ENCODE peak calls at places on chromosomes 2 and 18, in ten cellular contexts. T, A, L, W, Z, D, O, U, N and E are unnamed samples.

GRCh38 chr18:50611529-50611941 is 51.6 kb downstream of the MAPK4 start:
- DNase-seq in T (peak), A (no peak), L (no peak), W (no peak), Z (no peak), D (no peak), O (no peak), U (peak), N (no peak), E (no peak)

GRCh38 chr2:119259296-119259860 is 35.7 kb downstream of the STEAP3 start:
- DNase-seq in T (peak), A (no peak), L (no peak), W (peak), Z (no peak), D (no peak), O (no peak), U (no peak), N (no peak), E (no peak)

GRCh38 chr2:163808406-163808805 is 72.6 kb upstream of the FIGN start:
- DNase-seq in T (peak), A (no peak), L (no peak), W (peak), Z (no peak), D (no peak), O (no peak), U (no peak), N (no peak), E (no peak)

GRCh38 chr2:9763356-9764152 is 79.7 kb upstream of the TAF1B start:
- DNase-seq in T (no peak), A (no peak), L (peak), W (no peak), Z (no peak), D (no peak), O (no peak), U (peak), N (peak), E (no peak)

GRCh38 chr2:7593286-7593685 is 676.1 kb downstream of the RNF144A start:
- DNase-seq in T (no peak), A (no peak), L (no peak), W (no peak), Z (no peak), D (no peak), O (no peak), U (no peak), N (no peak), E (no peak)

GRCh38 chr18:9902832-9903231 is 11.0 kb upstream of the VAPA start:
- DNase-seq in T (peak), A (no peak), L (peak), W (peak), Z (no peak), D (no peak), O (no peak), U (no peak), N (no peak), E (no peak)

GRCh38 chr2:38534746-38535403 is 67.9 kb downstream of the HNRNPLL start:
- DNase-seq in T (no peak), A (no peak), L (peak), W (no peak), Z (peak), D (no peak), O (no peak), U (no peak), N (no peak), E (no peak)

GRCh38 chr2:159091981-159092380 is 123.5 kb downstream of the TANC1 start:
- DNase-seq in T (no peak), A (no peak), L (no peak), W (peak), Z (no peak), D (no peak), O (no peak), U (no peak), N (no peak), E (no peak)

GRCh38 chr2:12534646-12535263 is 182.0 kb upstream of the TRIB2 start:
- DNase-seq in T (no peak), A (no peak), L (peak), W (peak), Z (peak), D (no peak), O (no peak), U (peak), N (no peak), E (no peak)

GRCh38 chr18:13725566-13726227 is 661 bp downstream of the FAM210A start:
- DNase-seq in T (no peak), A (no peak), L (no peak), W (peak), Z (no peak), D (no peak), O (no peak), U (no peak), N (no peak), E (no peak)

GRCh38 chr18:2846241-2846637 is 567 bp upstream of the EMILIN2 start:
- DNase-seq in T (peak), A (no peak), L (peak), W (peak), Z (no peak), D (peak), O (no peak), U (peak), N (peak), E (no peak)

GRCh38 chr2:27966466-27966865 is 75.9 kb downstream of the BABAM2 start:
- DNase-seq in T (no peak), A (no peak), L (peak), W (peak), Z (peak), D (no peak), O (no peak), U (no peak), N (no peak), E (no peak)

GRCh38 chr2:233049194-233049761 is 10.9 kb upstream of the INPP5D start:
- DNase-seq in T (peak), A (no peak), L (no peak), W (no peak), Z (no peak), D (peak), O (no peak), U (no peak), N (no peak), E (no peak)

GRCh38 chr2:180960982-180961381 is 19.4 kb upstream of the UBE2E3 start:
- DNase-seq in T (no peak), A (no peak), L (no peak), W (no peak), Z (no peak), D (no peak), O (no peak), U (no peak), N (no peak), E (no peak)

GRCh38 chr2:169964740-169965139 is 137.5 kb downstream of the UBR3 start:
- DNase-seq in T (no peak), A (no peak), L (no peak), W (peak), Z (no peak), D (no peak), O (no peak), U (no peak), N (no peak), E (no peak)

GRCh38 chr2:28649481-28650260 is 102.0 kb upstream of the PPP1CB start:
- DNase-seq in T (no peak), A (no peak), L (peak), W (no peak), Z (no peak), D (no peak), O (no peak), U (peak), N (no peak), E (no peak)

GRCh38 chr18:46422552-46423055 is 234.4 kb downstream of the LOXHD1 start:
- DNase-seq in T (peak), A (no peak), L (no peak), W (no peak), Z (no peak), D (no peak), O (no peak), U (no peak), N (no peak), E (no peak)

GRCh38 chr2:197952540-197953202 is 148.3 kb downstream of the PLCL1 start:
- DNase-seq in T (no peak), A (no peak), L (no peak), W (peak), Z (no peak), D (no peak), O (no peak), U (no peak), N (no peak), E (no peak)

GRCh38 chr2:171260471-171261424 is 100.1 kb upstream of the TLK1 start:
- DNase-seq in T (peak), A (no peak), L (peak), W (no peak), Z (no peak), D (no peak), O (no peak), U (no peak), N (no peak), E (no peak)

GRCh38 chr2:241841181-241842066 is 17.3 kb downstream of the PDCD1 start:
- DNase-seq in T (peak), A (no peak), L (no peak), W (no peak), Z (no peak), D (peak), O (no peak), U (no peak), N (peak), E (no peak)

GRCh38 chr2:100297511-100297910 is 24.8 kb downstream of the LONRF2 start:
- DNase-seq in T (no peak), A (no peak), L (no peak), W (no peak), Z (no peak), D (no peak), O (no peak), U (no peak), N (no peak), E (no peak)

GRCh38 chr2:109027702-109028101 is 38.7 kb upstream of the EDAR start:
- DNase-seq in T (peak), A (no peak), L (no peak), W (no peak), Z (no peak), D (no peak), O (no peak), U (no peak), N (peak), E (no peak)

GRCh38 chr18:12026562-12026961 is 45.3 kb downstream of the IMPA2 start:
- DNase-seq in T (no peak), A (no peak), L (no peak), W (no peak), Z (no peak), D (no peak), O (no peak), U (no peak), N (peak), E (no peak)

GRCh38 chr2:28406276-28407096 is 13.8 kb downstream of the FOSL2 start:
- DNase-seq in T (no peak), A (no peak), L (peak), W (peak), Z (no peak), D (peak), O (no peak), U (peak), N (no peak), E (no peak)

GRCh38 chr2:98122524-98122923 is 35.6 kb downstream of the VWA3B start:
- DNase-seq in T (no peak), A (no peak), L (no peak), W (no peak), Z (no peak), D (no peak), O (no peak), U (no peak), N (no peak), E (no peak)

GRCh38 chr2:146240376-146240775 is 1604.5 kb upstream of the ACVR2A start:
- DNase-seq in T (peak), A (no peak), L (peak), W (no peak), Z (no peak), D (no peak), O (no peak), U (peak), N (no peak), E (no peak)

GRCh38 chr2:165568361-165568760 is 98.9 kb downstream of the CSRNP3 start:
- DNase-seq in T (no peak), A (no peak), L (no peak), W (no peak), Z (no peak), D (no peak), O (no peak), U (no peak), N (no peak), E (no peak)

GRCh38 chr18:32056613-32057358 is 34.9 kb upstream of the RNF138 start:
- DNase-seq in T (no peak), A (no peak), L (no peak), W (no peak), Z (no peak), D (no peak), O (no peak), U (no peak), N (no peak), E (no peak)

GRCh38 chr2:183868707-183869106 is 729.6 kb upstream of the ZNF804A start:
- DNase-seq in T (no peak), A (no peak), L (no peak), W (peak), Z (no peak), D (no peak), O (no peak), U (peak), N (no peak), E (no peak)

GRCh38 chr2:181682795-181683517 is 2.6 kb upstream of the NEUROD1 start:
- DNase-seq in T (peak), A (no peak), L (peak), W (no peak), Z (no peak), D (no peak), O (no peak), U (no peak), N (no peak), E (peak)

GRCh38 chr2:100877555-100877954 is 57.6 kb downstream of the NPAS2 start:
- DNase-seq in T (peak), A (no peak), L (peak), W (peak), Z (no peak), D (no peak), O (no peak), U (peak), N (no peak), E (no peak)

GRCh38 chr2:25453199-25453903 is 111.6 kb upstream of the DNMT3A start:
- DNase-seq in T (no peak), A (no peak), L (peak), W (no peak), Z (no peak), D (no peak), O (no peak), U (peak), N (no peak), E (no peak)

GRCh38 chr2:21326152-21326551 is 202.4 kb downstream of the TDRD15 start:
- DNase-seq in T (peak), A (no peak), L (no peak), W (no peak), Z (no peak), D (no peak), O (no peak), U (no peak), N (no peak), E (no peak)
- TF ChIP-seq CTCF in T (peak), A (no peak), L (no peak), W (no peak), Z (no peak), D (no peak), O (no peak), U (no peak), N (no peak), E (no peak)

GRCh38 chr2:219405451-219405850 is 12.7 kb upstream of the DES start:
- DNase-seq in T (peak), A (no peak), L (peak), W (no peak), Z (no peak), D (no peak), O (no peak), U (no peak), N (no peak), E (peak)
- TF ChIP-seq CTCF in T (peak), A (no peak), L (no peak), W (peak), Z (peak), D (no peak), O (peak), U (no peak), N (no peak), E (peak)

DNA sequence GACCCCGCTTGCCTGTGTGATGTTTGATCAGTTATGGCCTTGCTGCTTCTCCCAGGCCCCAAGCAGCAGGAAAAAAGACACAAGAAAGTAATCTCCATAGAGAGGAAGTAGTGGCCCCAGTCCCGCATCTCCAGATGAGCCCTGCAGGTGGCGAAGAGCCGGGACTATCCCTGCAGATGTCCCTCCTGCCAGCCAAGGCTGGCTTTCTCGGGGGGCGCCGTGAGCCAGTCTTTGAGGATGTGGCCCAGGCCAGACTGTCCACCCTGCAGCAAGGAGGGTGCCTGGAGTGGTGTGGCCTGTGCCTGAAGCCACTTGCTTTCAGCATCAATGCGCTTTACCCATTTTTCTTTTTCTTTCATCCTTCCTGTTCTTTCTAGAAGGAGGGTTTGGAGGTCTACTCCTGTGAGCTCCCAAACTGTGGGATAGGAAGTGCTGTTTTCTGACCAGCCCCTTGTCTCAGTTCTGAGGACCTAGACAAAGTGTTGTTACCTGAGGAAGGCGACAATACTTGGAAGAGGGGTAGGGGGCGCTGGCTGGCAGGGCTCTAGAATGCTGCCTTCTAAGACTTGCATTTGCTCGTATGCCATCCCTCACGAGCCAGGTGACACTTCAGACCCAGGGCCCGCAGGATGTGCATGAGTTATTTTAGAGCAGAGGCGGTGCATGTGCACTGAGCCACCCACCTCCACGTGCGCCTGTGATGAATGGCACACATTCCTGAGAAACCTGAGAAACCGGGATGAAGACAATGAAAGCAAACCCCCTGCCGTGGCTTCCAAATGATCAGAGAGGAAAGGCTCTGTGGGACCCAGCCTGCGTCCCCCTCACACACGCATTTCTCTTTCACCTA is 255.8 kb downstream of the FBXO15 start:
- DNase-seq in T (peak), A (peak), L (no peak), W (no peak), Z (no peak), D (no peak), O (no peak), U (no peak), N (no peak), E (no peak)
- TF ChIP-seq CTCF in T (peak), A (peak), L (no peak), W (no peak), Z (no peak), D (no peak), O (no peak), U (peak), N (no peak), E (no peak)

GRCh38 chr2:30670453-30670852 is 136.8 kb downstream of the CAPN13 start:
- DNase-seq in T (peak), A (no peak), L (no peak), W (no peak), Z (no peak), D (no peak), O (no peak), U (no peak), N (no peak), E (no peak)
- TF ChIP-seq CTCF in T (peak), A (no peak), L (no peak), W (no peak), Z (no peak), D (no peak), O (no peak), U (no peak), N (no peak), E (no peak)

GRCh38 chr2:214130115-214130514 is 280.7 kb upstream of the VWC2L start:
- DNase-seq in T (no peak), A (no peak), L (no peak), W (no peak), Z (no peak), D (no peak), O (no peak), U (no peak), N (no peak), E (no peak)
- TF ChIP-seq CTCF in T (no peak), A (no peak), L (no peak), W (no peak), Z (no peak), D (no peak), O (no peak), U (no peak), N (no peak), E (no peak)

DNA sequence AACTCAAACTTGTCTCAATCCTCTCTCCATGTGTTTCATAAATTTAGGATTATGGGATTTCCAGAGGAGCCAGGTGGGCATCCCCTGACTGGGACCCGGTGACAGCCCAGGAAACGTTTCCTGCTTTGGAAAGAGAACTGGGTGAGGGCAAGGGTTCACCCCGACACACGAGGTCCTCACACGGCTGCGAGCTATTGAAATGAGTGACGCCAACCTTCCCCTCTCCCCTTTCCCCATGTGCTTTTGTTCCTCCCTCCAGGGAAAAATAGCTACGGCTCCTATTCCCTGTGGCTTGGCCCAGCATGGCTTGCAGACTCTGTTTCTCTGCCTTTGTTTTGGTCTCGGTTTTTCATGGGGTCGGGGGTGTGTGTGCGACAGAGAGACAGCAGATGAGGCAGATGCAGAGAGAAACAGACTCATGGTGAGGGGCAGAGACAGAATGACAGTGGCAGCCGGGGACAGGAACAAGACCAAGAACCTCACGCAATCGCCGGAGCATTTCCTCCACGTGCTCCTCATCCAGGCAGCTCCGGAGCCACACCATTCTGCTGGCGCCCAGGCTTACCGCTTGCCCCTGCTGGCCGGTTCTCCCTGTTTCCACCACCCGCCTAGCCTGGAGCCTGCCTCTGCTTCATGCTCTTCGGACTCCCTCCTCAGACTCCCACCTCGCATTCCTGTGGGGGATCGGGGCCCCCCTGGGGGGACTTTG is 238.5 kb downstream of the DYSF start:
- DNase-seq in T (peak), A (no peak), L (peak), W (no peak), Z (no peak), D (peak), O (no peak), U (no peak), N (no peak), E (no peak)
- TF ChIP-seq CTCF in T (peak), A (no peak), L (no peak), W (no peak), Z (no peak), D (no peak), O (no peak), U (no peak), N (no peak), E (no peak)

DNA sequence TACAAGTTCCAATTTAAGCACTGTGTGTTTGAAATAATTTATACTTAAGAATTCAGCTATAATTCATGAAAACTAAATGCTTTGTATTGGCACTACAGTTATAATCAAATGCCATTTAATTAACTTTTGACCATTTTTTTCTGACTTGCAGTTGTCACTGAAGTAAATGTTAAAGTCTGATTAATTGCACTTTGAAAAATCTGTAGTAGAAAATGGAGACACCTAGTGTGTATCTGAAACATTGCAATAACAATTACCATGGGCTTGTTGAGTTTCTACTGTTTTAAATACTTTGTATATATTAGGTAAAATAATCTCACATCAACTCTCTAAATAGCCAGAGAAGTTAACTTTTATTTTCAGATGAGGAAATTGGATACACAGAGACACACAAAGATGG is 458.6 kb upstream of the FSIP2 start:
- DNase-seq in T (no peak), A (no peak), L (no peak), W (peak), Z (no peak), D (no peak), O (no peak), U (peak), N (no peak), E (no peak)
- TF ChIP-seq CTCF in T (peak), A (peak), L (peak), W (peak), Z (no peak), D (no peak), O (peak), U (peak), N (no peak), E (peak)